ENCODE peak calls at places on chromosomes 16 and 17, in nine cellular contexts. C, F, H, Z, V, N, I, J and M are unnamed samples.

GRCh38 chr16:61194573-61194972 is 841.7 kb downstream of the CDH8 start:
- DNase-seq in C (no peak), F (no peak), H (no peak), Z (no peak), V (no peak), N (no peak), I (no peak), J (no peak), M (no peak)

GRCh38 chr16:31471875-31472558 is at the start of gene TGFB1I1:
- DNase-seq in C (no peak), F (peak), H (no peak), Z (no peak), V (no peak), N (peak), I (no peak), J (no peak), M (no peak)

GRCh38 chr17:42563543-42563942 is 1.6 kb downstream of the COASY start:
- DNase-seq in C (no peak), F (no peak), H (no peak), Z (no peak), V (no peak), N (peak), I (no peak), J (no peak), M (no peak)

GRCh38 chr17:40349477-40350409 is 14.8 kb downstream of the GJD3 start:
- DNase-seq in C (no peak), F (no peak), H (no peak), Z (no peak), V (no peak), N (no peak), I (no peak), J (no peak), M (no peak)

GRCh38 chr16:82585675-82586074 is 41.1 kb upstream of the CDH13 start:
- DNase-seq in C (no peak), F (no peak), H (no peak), Z (no peak), V (no peak), N (no peak), I (no peak), J (no peak), M (no peak)

GRCh38 chr16:8869212-8869987 is 594 bp upstream of the CARHSP1 start:
- DNase-seq in C (no peak), F (no peak), H (no peak), Z (no peak), V (no peak), N (no peak), I (no peak), J (no peak), M (no peak)

GRCh38 chr17:46197526-46197925 is 4.3 kb upstream of the KANSL1 start:
- DNase-seq in C (no peak), F (no peak), H (no peak), Z (no peak), V (no peak), N (no peak), I (no peak), J (no peak), M (no peak)

GRCh38 chr16:926715-927114 is 44.1 kb downstream of the LMF1 start:
- DNase-seq in C (no peak), F (no peak), H (no peak), Z (no peak), V (no peak), N (no peak), I (no peak), J (no peak), M (no peak)

GRCh38 chr16:30896203-30896889 is at the start of gene CTF1:
- DNase-seq in C (peak), F (peak), H (no peak), Z (peak), V (peak), N (peak), I (no peak), J (peak), M (no peak)

GRCh38 chr17:74737299-74738050 is 419 bp downstream of the RAB37 start:
- DNase-seq in C (no peak), F (no peak), H (no peak), Z (no peak), V (no peak), N (peak), I (no peak), J (peak), M (no peak)

GRCh38 chr16:83681421-83681820 is 126.4 kb upstream of the HSBP1 start:
- DNase-seq in C (no peak), F (no peak), H (no peak), Z (no peak), V (no peak), N (no peak), I (no peak), J (no peak), M (no peak)

GRCh38 chr16:10678655-10679054 is 16.1 kb downstream of the TEKT5 start:
- DNase-seq in C (no peak), F (no peak), H (no peak), Z (no peak), V (no peak), N (no peak), I (no peak), J (no peak), M (no peak)

GRCh38 chr17:78709119-78709681 is 72.9 kb downstream of the CYTH1 start:
- DNase-seq in C (no peak), F (no peak), H (no peak), Z (no peak), V (no peak), N (no peak), I (peak), J (no peak), M (no peak)

GRCh38 chr16:67264277-67264676 is 15.1 kb upstream of the PLEKHG4 start:
- DNase-seq in C (no peak), F (no peak), H (no peak), Z (no peak), V (no peak), N (no peak), I (no peak), J (no peak), M (no peak)

GRCh38 chr16:85520853-85521736 is 92.0 kb upstream of the GSE1 start:
- DNase-seq in C (peak), F (no peak), H (no peak), Z (no peak), V (no peak), N (peak), I (no peak), J (no peak), M (no peak)

GRCh38 chr17:64067642-64068041 is 47.2 kb upstream of the ICAM2 start:
- DNase-seq in C (no peak), F (no peak), H (no peak), Z (no peak), V (no peak), N (no peak), I (no peak), J (no peak), M (no peak)

GRCh38 chr17:11996722-11997146 is 541 bp downstream of the ZNF18 start:
- DNase-seq in C (no peak), F (no peak), H (peak), Z (no peak), V (no peak), N (no peak), I (no peak), J (no peak), M (peak)

GRCh38 chr16:31365131-31365865 is 10.3 kb downstream of the ITGAX start:
- DNase-seq in C (no peak), F (no peak), H (no peak), Z (no peak), V (no peak), N (no peak), I (no peak), J (no peak), M (no peak)

GRCh38 chr16:11620243-11621003 is 33.7 kb upstream of the LITAF start:
- DNase-seq in C (no peak), F (no peak), H (no peak), Z (no peak), V (no peak), N (no peak), I (no peak), J (no peak), M (no peak)

GRCh38 chr17:44001461-44001920 is 2.9 kb upstream of the NAGS start:
- DNase-seq in C (no peak), F (no peak), H (no peak), Z (no peak), V (no peak), N (no peak), I (no peak), J (no peak), M (no peak)

GRCh38 chr16:67186550-67186950 is 2.8 kb upstream of the MATCAP1 start:
- DNase-seq in C (no peak), F (no peak), H (no peak), Z (no peak), V (no peak), N (no peak), I (no peak), J (no peak), M (no peak)

GRCh38 chr17:31492206-31492605 is 100.7 kb downstream of the RAB11FIP4 start:
- DNase-seq in C (no peak), F (no peak), H (no peak), Z (no peak), V (no peak), N (no peak), I (no peak), J (no peak), M (no peak)

GRCh38 chr16:89917773-89918452 is 749 bp upstream of the MC1R start:
- DNase-seq in C (peak), F (peak), H (no peak), Z (no peak), V (peak), N (peak), I (peak), J (no peak), M (no peak)

GRCh38 chr16:4212207-4212933 is 29.5 kb downstream of the SRL start:
- DNase-seq in C (no peak), F (no peak), H (no peak), Z (no peak), V (no peak), N (no peak), I (no peak), J (no peak), M (peak)

GRCh38 chr17:54967621-54968258 is 714 bp downstream of the COX11 start:
- DNase-seq in C (no peak), F (peak), H (no peak), Z (no peak), V (no peak), N (peak), I (no peak), J (no peak), M (no peak)

GRCh38 chr16:62404857-62405611 is 368.8 kb upstream of the CDH8 start:
- DNase-seq in C (no peak), F (no peak), H (no peak), Z (no peak), V (no peak), N (no peak), I (no peak), J (peak), M (no peak)

GRCh38 chr17:40510328-40510648 is 8.9 kb upstream of the TNS4 start:
- DNase-seq in C (no peak), F (peak), H (no peak), Z (no peak), V (no peak), N (peak), I (no peak), J (no peak), M (no peak)

GRCh38 chr16:52785653-52786052 is 238.7 kb upstream of the TOX3 start:
- DNase-seq in C (no peak), F (no peak), H (no peak), Z (no peak), V (no peak), N (no peak), I (no peak), J (no peak), M (no peak)

GRCh38 chr17:49457564-49458535 is 37.2 kb upstream of the NGFR start:
- DNase-seq in C (no peak), F (no peak), H (no peak), Z (no peak), V (no peak), N (no peak), I (no peak), J (no peak), M (no peak)